ENCODE peak calls at places on chromosomes 2 and 18, in six cellular contexts. C, W, E, O, D and R are unnamed samples.

GRCh38 chr2:51710222-51710621 is 678.3 kb upstream of the NRXN1 start:
- DNase-seq in D (no peak), C (no peak), E (no peak), W (no peak), O (peak; percentile 76), R (no peak)

GRCh38 chr2:14557111-14557510 is 75.4 kb upstream of the LRATD1 start:
- DNase-seq in D (no peak), O (no peak), C (no peak), W (no peak), E (no peak), R (no peak)

GRCh38 chr2:128305555-128306080 is 13.1 kb downstream of the HS6ST1 start:
- DNase-seq in O (no peak), W (no peak), D (no peak), E (peak; percentile 75), C (peak; percentile 11), R (peak; percentile 34)

GRCh38 chr2:147531299-147531698 is 313.5 kb upstream of the ACVR2A start:
- DNase-seq in O (no peak), E (no peak), D (no peak), C (no peak), W (no peak), R (no peak)

GRCh38 chr2:64400733-64401500 is 53.0 kb upstream of the LGALSL start:
- DNase-seq in W (no peak), C (no peak), E (no peak), O (no peak), D (no peak), R (no peak)

GRCh38 chr2:203533696-203534471 is 1.2 kb downstream of the RAPH1 start:
- DNase-seq in W (no peak), O (peak; percentile 33), D (peak; percentile 18), C (no peak), E (peak; percentile 78), R (no peak)

GRCh38 chr2:119553687-119554344 is 9.6 kb downstream of the CFAP221 start:
- DNase-seq in W (no peak), D (no peak), O (no peak), E (no peak), C (no peak), R (no peak)

GRCh38 chr2:15640291-15640711 is 48.6 kb downstream of the DDX1 start:
- DNase-seq in O (no peak), E (peak; percentile 86), C (no peak), W (no peak), D (no peak), R (no peak)

GRCh38 chr2:26989156-26989555 is 18.7 kb downstream of the MAPRE3 start:
- DNase-seq in E (peak; percentile 61), O (no peak), C (no peak), D (no peak), W (no peak), R (no peak)

GRCh38 chr2:175054340-175054739 is 49.2 kb upstream of the CHN1 start:
- DNase-seq in D (no peak), E (no peak), W (no peak), C (no peak), O (no peak), R (no peak)

GRCh38 chr2:19217203-19217602 is 141.2 kb downstream of the OSR1 start:
- DNase-seq in E (no peak), W (no peak), O (no peak), D (no peak), C (no peak), R (no peak)

GRCh38 chr18:73462092-73462491 is 594.3 kb upstream of the NETO1 start:
- DNase-seq in C (no peak), W (no peak), E (peak; percentile 92), O (no peak), D (no peak), R (no peak)

GRCh38 chr2:152395132-152396024 is 60.4 kb downstream of the FMNL2 start:
- DNase-seq in D (no peak), E (peak; percentile 34), W (no peak), C (no peak), O (no peak), R (no peak)

GRCh38 chr2:42756956-42757513 is 6.9 kb downstream of the OXER1 start:
- DNase-seq in W (peak; percentile 44), D (no peak), O (no peak), C (no peak), E (no peak), R (no peak)

GRCh38 chr2:216578325-216578724 is 54.9 kb upstream of the IGFBP2 start:
- DNase-seq in C (no peak), O (no peak), W (no peak), D (no peak), E (peak; percentile 66), R (no peak)

GRCh38 chr18:79877163-79878091 is 74.0 kb downstream of the SLC66A2 start:
- DNase-seq in W (no peak), C (no peak), O (no peak), D (no peak), E (no peak), R (no peak)

GRCh38 chr2:12549641-12550040 is 167.1 kb upstream of the TRIB2 start:
- DNase-seq in W (no peak), C (no peak), E (peak; percentile 63), O (no peak), D (no peak), R (no peak)

GRCh38 chr2:28633739-28634138 is 117.9 kb upstream of the PPP1CB start:
- DNase-seq in E (peak; percentile 90), D (no peak), O (no peak), C (no peak), W (no peak), R (no peak)

GRCh38 chr2:235421618-235422017 is 72.2 kb upstream of the AGAP1 start:
- DNase-seq in D (no peak), C (peak; percentile 31), E (no peak), O (no peak), W (no peak), R (no peak)

GRCh38 chr18:21389903-21390302 is 147.9 kb downstream of the GREB1L start:
- DNase-seq in D (no peak), W (no peak), C (no peak), E (no peak), O (no peak), R (no peak)

GRCh38 chr18:75162467-75162866 is 46.5 kb downstream of the PTGR3 start:
- DNase-seq in O (no peak), D (no peak), W (no peak), C (no peak), E (peak; percentile 71), R (no peak)

GRCh38 chr2:212991120-212991519 is 160.3 kb downstream of the IKZF2 start:
- DNase-seq in D (no peak), C (no peak), W (no peak), O (no peak), E (no peak), R (no peak)

GRCh38 chr2:172373761-172374160 is 53.6 kb upstream of the ITGA6 start:
- DNase-seq in C (no peak), O (no peak), D (no peak), W (no peak), E (no peak), R (no peak)

GRCh38 chr2:222292113-222292737 is 6.6 kb downstream of the PAX3 start:
- DNase-seq in D (no peak), W (no peak), E (no peak), O (no peak), C (no peak), R (no peak)
- H3K27me3 ChIP-seq in D (no peaks in the 10 kb centered on the region), W (peaks cover 64% of the 10 kb centered on the region), E (peaks cover 84% of the 10 kb centered on the region), O (peaks cover 100% of the 10 kb centered on the region), C (peaks cover 99% of the 10 kb centered on the region), R (peaks cover 98% of the 10 kb centered on the region)

GRCh38 chr2:96839288-96839874 is 4.4 kb downstream of the ANKRD23 start:
- DNase-seq in D (peak; percentile 84), E (no peak), C (peak; percentile 57), W (peak; percentile 95), O (peak; percentile 80), R (peak; percentile 85)

GRCh38 chr2:96839875-96840850 is 3.7 kb downstream of the ANKRD23 start:
- DNase-seq in W (no peak), C (no peak), E (no peak), O (no peak), D (no peak), R (no peak)

GRCh38 chr2:96837575-96837974 is 6.2 kb downstream of the ANKRD23 start:
- DNase-seq in C (no peak), W (no peak), E (no peak), O (no peak), D (no peak), R (no peak)

GRCh38 chr2:96835830-96836229 is 8.0 kb downstream of the ANKRD23 start:
- DNase-seq in C (no peak), D (no peak), O (no peak), W (no peak), E (no peak), R (no peak)

GRCh38 chr2:96838345-96839287 is 5.2 kb downstream of the ANKRD23 start:
- DNase-seq in D (no peak), E (no peak), W (no peak), O (no peak), C (no peak), R (no peak)
- H3K27ac ChIP-seq in D (peak overlapping the region; percentile 53), E (no peak overlapping the region), W (no peak overlapping the region), O (no peak overlapping the region), C (no peak overlapping the region), R (no peak overlapping the region)

DNA sequence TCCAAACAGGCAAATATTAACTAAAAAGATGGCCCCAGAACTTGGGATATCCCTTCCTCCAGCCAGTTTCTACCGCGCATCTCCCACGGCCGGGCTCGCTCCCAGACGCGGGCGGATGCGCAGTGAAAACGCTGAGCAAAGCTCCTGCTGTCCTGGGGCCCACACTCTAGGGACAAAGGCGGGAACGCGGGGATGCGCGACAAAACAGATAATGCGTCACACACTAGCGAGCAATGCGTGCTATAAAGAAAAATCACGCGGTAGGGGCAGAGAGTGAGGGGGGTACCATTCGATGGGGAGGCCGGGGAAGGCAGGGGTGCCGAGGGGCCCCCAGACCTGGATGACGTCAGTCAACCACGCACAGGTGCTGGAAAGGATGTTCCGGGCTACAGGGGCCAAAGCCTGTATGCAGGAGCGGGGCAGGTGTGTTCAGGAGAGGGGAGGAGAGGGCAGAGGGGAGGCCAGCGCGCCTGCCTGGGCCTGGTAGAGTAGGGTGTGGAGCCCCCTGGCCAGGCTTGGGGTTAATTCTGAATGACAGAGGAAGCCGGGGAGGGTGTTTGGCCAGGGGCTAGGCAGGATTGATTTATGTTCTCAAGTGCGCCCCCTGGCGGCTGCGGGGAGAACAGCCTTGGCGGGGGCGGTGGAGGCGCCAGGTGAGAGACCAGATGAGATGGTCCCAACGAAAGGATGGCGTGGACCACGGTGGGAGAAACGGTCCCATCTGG is 14.9 kb upstream of the ITM2C start:
- DNase-seq in D (peak; percentile 49), E (no peak), C (no peak), W (peak; percentile 85), O (peak; percentile 95), R (peak; percentile 76)
- H3K27me3 ChIP-seq in D (no peaks in the 10 kb centered on the region), E (peaks cover 19% of the 10 kb centered on the region), C (peaks cover 55% of the 10 kb centered on the region), W (no peaks in the 10 kb centered on the region), O (no peaks in the 10 kb centered on the region), R (peaks cover 16% of the 10 kb centered on the region)

DNA sequence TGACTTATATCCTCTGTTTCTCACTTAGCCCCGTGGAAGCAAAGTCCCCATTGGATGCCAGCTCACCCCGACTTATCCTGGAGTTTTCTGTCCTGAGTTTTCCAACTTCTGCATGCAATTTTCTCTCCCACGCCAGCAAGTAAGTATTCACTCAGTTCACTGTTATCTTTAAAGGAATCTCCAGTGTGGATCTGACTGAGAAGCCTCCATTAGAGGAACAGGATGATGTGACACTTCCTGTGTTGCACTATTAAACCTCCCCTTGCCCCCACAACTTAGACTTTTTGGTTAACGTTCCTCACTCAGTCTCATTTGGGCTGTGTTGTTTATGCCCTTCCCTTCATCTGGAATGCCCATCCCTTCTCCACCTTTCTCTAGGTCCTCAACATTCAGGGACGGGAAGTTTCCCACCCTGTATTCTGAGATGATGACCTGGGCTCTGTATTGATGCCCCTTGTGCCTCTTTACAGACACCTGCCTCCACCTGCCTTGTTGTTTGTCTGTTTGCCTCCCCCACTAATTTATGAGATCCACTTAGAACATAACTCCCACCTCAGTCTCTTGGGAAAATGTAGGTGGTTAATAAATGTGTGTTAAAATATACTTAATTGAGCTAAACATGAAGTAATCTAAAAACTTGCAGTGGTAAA is 536.1 kb upstream of the RAB6C start:
- DNase-seq in D (no peak), C (no peak), E (no peak), O (no peak), W (no peak), R (no peak)
- H3K27ac ChIP-seq in D (no peak overlapping the region), C (no peak overlapping the region), E (no peak overlapping the region), O (no peak overlapping the region), W (no peak overlapping the region), R (no peak overlapping the region)